ENCODE peak calls at places on chromosomes 2 and 18, in five cellular contexts. V is uterus, S is A549, H is small intestine, P is SJSA1. R is an unnamed sample.

GRCh38 chr2:44549099-44549471 is 187.3 kb downstream of the CAMKMT start:
- DNase-seq in H (no peak), V (no peak), P (peak; percentile 65), S (peak; percentile 38), R (no peak)

GRCh38 chr2:109353806-109354745 is 225.1 kb downstream of the SH3RF3 start:
- DNase-seq in P (peak; percentile 29), H (no peak), S (no peak), V (no peak), R (no peak)

GRCh38 chr18:21706386-21706865 is 1.9 kb upstream of the ABHD3 start:
- DNase-seq in H (no peak), V (no peak), S (no peak), P (no peak), R (no peak)

GRCh38 chr2:174654429-174654941 is 56.9 kb upstream of the WIPF1 start:
- DNase-seq in H (no peak), P (no peak), V (no peak), S (no peak), R (no peak)

GRCh38 chr18:49483198-49483597 is 3.8 kb downstream of the C18orf32 start:
- DNase-seq in P (no peak), H (no peak), S (no peak), V (no peak), R (no peak)

GRCh38 chr2:42115588-42115987 is 53.6 kb upstream of the EML4 start:
- DNase-seq in V (no peak), S (no peak), P (no peak), H (no peak), R (no peak)

GRCh38 chr2:152189622-152190495 is 14.3 kb upstream of the STAM2 start:
- DNase-seq in V (peak; percentile 28), H (peak; percentile 64), S (peak; percentile 52), P (no peak), R (no peak)

GRCh38 chr2:16051046-16051489 is 110.7 kb downstream of the MYCN start:
- DNase-seq in V (no peak), H (no peak), P (no peak), S (no peak), R (no peak)

GRCh38 chr2:69382547-69382946 is 4.5 kb downstream of the GFPT1 start:
- DNase-seq in P (no peak), S (no peak), H (peak; percentile 76), V (no peak), R (no peak)

GRCh38 chr2:60957643-60958042 is 59.9 kb upstream of the PEX13 start:
- DNase-seq in S (no peak), P (no peak), V (no peak), H (peak; percentile 29), R (no peak)

GRCh38 chr18:54878662-54879058 is 50.4 kb downstream of the RAB27B start:
- DNase-seq in S (no peak), V (no peak), H (no peak), P (no peak), R (no peak)

GRCh38 chr2:239991689-239992314 is 33.3 kb downstream of the NDUFA10 start:
- DNase-seq in P (no peak), H (peak; percentile 36), S (peak; percentile 15), V (no peak), R (no peak)

GRCh38 chr18:23283933-23284430 is 148.7 kb downstream of the CABLES1 start:
- DNase-seq in H (peak; percentile 35), V (no peak), P (no peak), S (peak; percentile 33), R (no peak)

GRCh38 chr2:177362499-177362898 is 30.1 kb upstream of the AGPS start:
- DNase-seq in P (no peak), S (no peak), H (no peak), V (no peak), R (no peak)

GRCh38 chr2:104164721-104165252 is 689.1 kb upstream of the POU3F3 start:
- DNase-seq in S (no peak), H (no peak), P (no peak), V (no peak), R (no peak)

GRCh38 chr2:102050854-102051391 is 59.2 kb downstream of the IL1R2 start:
- DNase-seq in S (no peak), V (peak; percentile 89), H (peak; percentile 7), P (no peak), R (peak; percentile 94)

GRCh38 chr2:229798446-229799147 is 84.2 kb upstream of the DNER start:
- DNase-seq in S (no peak), H (no peak), P (no peak), V (no peak), R (no peak)

GRCh38 chr2:36713300-36713699 is 16.8 kb downstream of the VIT start:
- DNase-seq in H (no peak), S (no peak), V (no peak), P (no peak), R (no peak)

GRCh38 chr18:3454365-3455089 is 4.6 kb downstream of the TGIF1 start:
- DNase-seq in P (no peak), S (no peak), H (peak; percentile 69), V (no peak), R (no peak)

GRCh38 chr18:46155652-46156051 is 51.5 kb downstream of the HAUS1 start:
- DNase-seq in H (peak; percentile 45), V (no peak), P (peak; percentile 73), S (no peak), R (no peak)

GRCh38 chr2:77270433-77270832 is 251.7 kb downstream of the LRRTM4 start:
- DNase-seq in S (no peak), V (no peak), H (no peak), P (no peak), R (no peak)

GRCh38 chr18:23528580-23529472 is 25.5 kb downstream of the RMC1 start:
- DNase-seq in H (no peak), S (no peak), P (no peak), V (peak; percentile 60), R (peak; percentile 53)

GRCh38 chr2:12227941-12228608 is 481.6 kb downstream of the LPIN1 start:
- DNase-seq in H (no peak), S (no peak), V (no peak), P (no peak), R (no peak)

GRCh38 chr2:198316852-198317395 is 512.5 kb downstream of the PLCL1 start:
- DNase-seq in S (no peak), H (no peak), P (no peak), V (no peak), R (no peak)
- H3K4me3 ChIP-seq in S (no peak overlapping the region), H (no peak overlapping the region), P (no peak overlapping the region), V (no peak overlapping the region), R (no peak overlapping the region)

DNA sequence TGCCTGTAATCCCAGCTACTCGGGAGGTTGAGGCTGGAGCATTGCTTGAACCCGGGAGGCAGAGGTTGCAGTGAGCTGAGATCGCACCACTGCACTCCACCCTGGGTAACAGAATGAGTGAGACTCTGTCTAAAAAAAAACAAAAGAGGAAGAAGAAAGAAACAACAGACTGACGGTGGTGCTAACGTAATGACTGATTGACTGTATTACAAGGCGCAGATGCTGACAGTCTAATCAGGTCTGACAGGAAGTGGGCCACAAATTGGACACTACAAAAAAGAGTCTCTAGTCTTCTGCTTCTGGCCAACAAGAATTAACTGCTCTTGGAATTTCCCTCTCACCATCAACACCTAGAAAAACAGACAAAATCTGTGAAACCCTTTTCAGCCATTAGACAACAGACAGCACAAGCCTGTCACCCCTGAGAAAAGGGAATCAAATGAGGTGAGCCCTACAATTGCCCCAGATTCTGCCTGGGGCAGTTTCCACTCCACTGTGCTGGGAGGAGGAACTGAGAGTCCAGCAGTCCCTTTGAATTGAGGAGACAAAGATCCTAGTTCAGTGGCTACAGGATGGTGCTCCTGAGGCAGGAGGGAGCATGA is 43.2 kb downstream of the SNED1 start:
- DNase-seq in H (no peak), V (no peak), P (no peak), S (no peak), R (no peak)
- H3K4me1 ChIP-seq in H (no peaks in the 10 kb centered on the region), V (no peaks in the 10 kb centered on the region), P (peaks cover 15% of the 10 kb centered on the region), S (no peaks in the 10 kb centered on the region), R (no peaks in the 10 kb centered on the region)

GRCh38 chr2:6832995-6833604 is 32.6 kb downstream of the CMPK2 start:
- DNase-seq in P (no peak), V (no peak), H (peak; percentile 2), S (no peak), R (no peak)
- H3K27ac ChIP-seq in P (no peak overlapping the region), V (no peak overlapping the region), H (no peak overlapping the region), S (no peak overlapping the region), R (no peak overlapping the region)

GRCh38 chr2:236040600-236041328 is 127.4 kb downstream of the GBX2 start:
- DNase-seq in H (no peak), V (no peak), P (no peak), S (no peak), R (no peak)
- H3K4me3 ChIP-seq in H (no peak overlapping the region), V (no peak overlapping the region), P (no peak overlapping the region), S (no peak overlapping the region), R (no peak overlapping the region)

GRCh38 chr2:135984199-135985017 is 1.0 kb downstream of the DARS1 start:
- DNase-seq in P (no peak), H (no peak), S (no peak), V (no peak), R (no peak)
- H3K4me1 ChIP-seq in P (peaks cover 11% of the 10 kb centered on the region), H (no peaks in the 10 kb centered on the region), S (peaks cover 14% of the 10 kb centered on the region), V (no peaks in the 10 kb centered on the region), R (peaks cover 16% of the 10 kb centered on the region)